ENCODE peak calls at places on chromosome 19, in eight cellular contexts. Q is upper lobe of left lung, W is cardiac fibroblast, X is adrenal gland, A is cardiac muscle cell, S is BE2C, I is foreskin fibroblast, R is pancreas. G is an unnamed sample.

GRCh38 chr19:9580728-9581127 is 3.6 kb downstream of the ZNF121 start:
- DNase-seq in X (no peak), S (no peak), R (no peak), I (no peak), Q (no peak), W (no peak), A (no peak), G (no peak)

GRCh38 chr19:45952691-45953505 is 20.8 kb downstream of the NOVA2 start:
- DNase-seq in Q (peak; percentile 63), X (peak; percentile 56), S (no peak), R (peak; percentile 79), I (peak; percentile 24), A (peak; percentile 76), W (peak; percentile 70), G (peak; percentile 75)

GRCh38 chr19:21463449-21464105 is 41.8 kb upstream of the ZNF429 start:
- DNase-seq in I (no peak), A (peak; percentile 48), R (peak; percentile 83), W (no peak), X (peak; percentile 55), Q (no peak), S (peak; percentile 14), G (peak; percentile 12)

GRCh38 chr19:13925990-13926389 is 12.2 kb downstream of the PODNL1 start:
- DNase-seq in Q (no peak), A (no peak), I (no peak), X (no peak), R (no peak), W (no peak), S (no peak), G (no peak)

GRCh38 chr19:46963093-46963734 is 56.4 kb upstream of the NPAS1 start:
- DNase-seq in Q (no peak), W (peak; percentile 96), A (peak; percentile 96), S (no peak), R (no peak), X (no peak), I (peak; percentile 91), G (no peak)

GRCh38 chr19:17264641-17264979 is at the start of gene USHBP1:
- DNase-seq in W (no peak), R (no peak), A (no peak), Q (no peak), I (no peak), X (peak; percentile 43), S (no peak), G (no peak)

GRCh38 chr19:17473041-17473440 is 2.7 kb downstream of the SLC27A1 start:
- DNase-seq in A (peak; percentile 82), S (no peak), X (no peak), R (no peak), W (peak; percentile 77), I (peak; percentile 82), Q (no peak), G (no peak)

GRCh38 chr19:17243854-17244617 is 1.7 kb downstream of the NR2F6 start:
- DNase-seq in Q (peak; percentile 85), R (peak; percentile 86), I (no peak), W (peak; percentile 54), A (peak; percentile 54), S (peak; percentile 76), X (peak; percentile 56), G (no peak)

GRCh38 chr19:30743702-30744101 is 371.5 kb downstream of the ZNF536 start:
- DNase-seq in A (no peak), I (no peak), Q (peak; percentile 57), R (no peak), S (no peak), X (no peak), W (no peak), G (no peak)

GRCh38 chr19:11096210-11096841 is 7.1 kb downstream of the LDLR start:
- DNase-seq in I (no peak), A (peak; percentile 85), X (peak; percentile 44), Q (no peak), R (no peak), S (no peak), W (peak; percentile 91), G (peak; percentile 59)

GRCh38 chr19:18919086-18919894 is at the start of the genes COPE and DDX49:
- DNase-seq in X (peak; percentile 97), I (peak; percentile 100), Q (peak; percentile 99), S (peak; percentile 96), W (peak; percentile 100), R (peak; percentile 95), A (peak; percentile 100), G (peak; percentile 99)

GRCh38 chr19:18913466-18913865 is 5.7 kb downstream of the COPE start:
- DNase-seq in R (no peak), W (no peak), I (no peak), A (no peak), X (no peak), Q (no peak), S (no peak), G (no peak)

GRCh38 chr19:18919895-18920204 is 335 bp downstream of the DDX49 start:
- DNase-seq in I (no peak), A (no peak), S (no peak), R (no peak), Q (no peak), W (no peak), X (no peak), G (no peak)

GRCh38 chr19:18912933-18913332 is 6.3 kb downstream of the COPE start:
- DNase-seq in W (no peak), X (no peak), A (no peak), S (peak; percentile 10), Q (peak; percentile 49), I (no peak), R (no peak), G (no peak)

DNA sequence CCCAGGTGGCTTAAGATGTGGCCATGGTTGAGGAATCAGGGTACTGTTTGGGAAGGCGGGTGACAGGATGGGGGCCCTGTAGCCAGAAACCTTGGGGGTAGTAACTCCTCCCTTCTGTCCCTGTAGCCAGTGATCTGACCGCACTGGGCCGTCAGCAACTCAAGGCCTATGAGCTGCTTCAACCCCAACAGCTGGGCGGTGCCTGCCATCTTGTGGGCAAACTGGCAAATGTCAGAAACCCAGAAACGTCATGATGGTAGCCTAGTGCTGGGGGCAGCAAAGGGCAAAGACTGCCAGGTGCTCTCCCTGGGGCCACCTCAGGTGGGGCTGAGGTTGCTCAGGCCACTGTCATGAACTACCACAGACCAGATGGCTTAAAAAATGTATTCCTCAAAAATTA is 3.5 kb downstream of the COPE start:
- DNase-seq in A (peak; percentile 40), R (no peak), Q (no peak), X (peak; percentile 76), W (peak; percentile 56), I (peak; percentile 49), S (peak; percentile 78), G (no peak)
- TF ChIP-seq CTCF in A (peak; percentile 20), R (no peak), Q (no peak), X (peak; percentile 27), W (no peak), I (peak; percentile 34), S (peak; percentile 73), G (peak; percentile 39)

GRCh38 chr19:39156891-39157230 is 31.3 kb downstream of the PAK4 start:
- DNase-seq in Q (no peak), X (no peak), A (no peak), S (no peak), I (no peak), R (no peak), W (no peak), G (no peak)
- H3K4me3 ChIP-seq in Q (peak overlapping the region; percentile 20), X (no peak overlapping the region), A (no peak overlapping the region), S (no peak overlapping the region), I (no peak overlapping the region), R (no peak overlapping the region), W (no peak overlapping the region), G (no peak overlapping the region)

GRCh38 chr19:29079331-29079730 is 133.6 kb downstream of the UQCRFS1 start:
- DNase-seq in X (no peak), Q (no peak), S (no peak), R (no peak), W (no peak), A (no peak), I (no peak), G (no peak)

GRCh38 chr19:29076161-29076560 is 136.8 kb downstream of the UQCRFS1 start:
- DNase-seq in X (no peak), Q (peak; percentile 10), W (no peak), R (no peak), S (no peak), A (no peak), I (no peak), G (no peak)

GRCh38 chr19:29074579-29074978 is 138.4 kb downstream of the UQCRFS1 start:
- DNase-seq in R (no peak), W (no peak), Q (no peak), X (no peak), I (no peak), S (no peak), A (no peak), G (no peak)

GRCh38 chr19:29075149-29075548 is 137.8 kb downstream of the UQCRFS1 start:
- DNase-seq in S (no peak), I (no peak), X (no peak), R (no peak), W (no peak), A (no peak), Q (no peak), G (no peak)

DNA sequence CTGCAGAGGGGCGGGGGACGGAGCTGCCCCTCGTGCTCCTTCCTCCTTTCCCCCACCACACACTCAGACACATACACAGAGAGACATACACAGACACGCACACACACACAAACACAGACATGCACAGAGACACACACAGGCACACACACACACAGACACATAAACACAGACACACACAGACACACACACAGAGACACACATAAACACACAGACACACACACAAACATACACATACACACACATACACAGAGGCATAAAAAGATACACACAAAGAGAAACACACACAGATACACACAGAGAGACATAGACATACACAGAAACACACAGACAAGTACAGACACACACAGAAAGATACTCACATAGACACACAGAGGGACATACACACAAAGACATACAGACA is 136.0 kb downstream of the UQCRFS1 start:
- DNase-seq in A (no peak), W (no peak), I (no peak), Q (peak; percentile 23), R (no peak), S (no peak), X (no peak), G (no peak)
- TF ChIP-seq CTCF in A (no peak), W (no peak), I (no peak), Q (no peak), R (no peak), S (no peak), X (no peak), G (no peak)

DNA sequence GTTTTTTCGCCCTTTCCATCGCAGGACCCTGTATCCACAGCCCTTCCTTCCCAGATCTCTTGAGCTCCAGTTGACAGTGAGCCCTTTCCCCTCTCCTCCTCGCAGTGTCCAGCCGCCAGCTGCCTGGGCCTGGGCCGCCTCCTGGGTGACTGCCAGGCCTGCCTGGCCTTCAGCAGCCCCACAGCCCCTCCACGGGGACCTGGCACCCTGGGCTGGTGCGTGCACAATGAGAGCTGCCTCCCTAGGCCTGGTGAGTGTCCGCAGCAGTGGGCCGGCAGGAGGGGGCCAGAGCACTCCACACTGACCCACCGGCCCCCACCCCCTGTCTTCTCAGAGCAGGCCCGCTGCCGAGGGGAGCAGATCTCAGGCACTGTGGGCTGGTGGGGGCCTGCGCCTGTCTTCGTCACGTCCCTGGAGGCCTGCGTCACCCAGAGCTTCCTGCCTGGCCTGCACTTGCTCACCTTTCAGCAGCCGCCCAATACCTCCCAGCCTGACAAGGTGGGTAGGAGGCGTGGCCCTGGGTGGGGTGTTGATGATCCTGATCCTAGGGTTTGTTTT is 19.0 kb downstream of the MEGF8 start:
- DNase-seq in R (no peak), W (no peak), A (no peak), Q (peak; percentile 71), I (no peak), X (no peak), S (no peak), G (no peak)
- H3K4me3 ChIP-seq in R (no peak overlapping the region), W (no peak overlapping the region), A (no peak overlapping the region), Q (no peak overlapping the region), I (no peak overlapping the region), X (no peak overlapping the region), S (no peak overlapping the region), G (no peak overlapping the region)

G was measured in GM06990.